ENCODE peak calls at places on chromosome 7, in nine cellular contexts. N is GM12891, I is Peyer's patch, E is stomach, S is HCT116, M is body of pancreas, X is IMR-90, B is adrenal gland, O is tibial nerve. Z is an unnamed sample.

GRCh38 chr7:70238171-70238575 is 639.9 kb downstream of the AUTS2 start:
- DNase-seq in N (peak; percentile 20), I (no peak), E (no peak), S (no peak), M (no peak), X (no peak), B (no peak), O (no peak), Z (no peak)

GRCh38 chr7:110591341-110591740 is 499.6 kb upstream of the LRRN3 start:
- DNase-seq in N (no peak), I (no peak), E (no peak), S (no peak), M (no peak), X (peak; percentile 74), B (no peak), O (no peak), Z (no peak)

GRCh38 chr7:26937306-26937705 is 72.9 kb upstream of the SKAP2 start:
- DNase-seq in N (no peak), I (no peak), E (no peak), S (no peak), M (no peak), X (no peak), B (no peak), O (no peak), Z (no peak)

GRCh38 chr7:74454059-74454947 is 597 bp downstream of the GTF2IRD1 start:
- DNase-seq in N (no peak), I (no peak), E (no peak), S (no peak), M (peak; percentile 36), X (no peak), B (peak; percentile 29), O (no peak), Z (no peak)

GRCh38 chr7:80401708-80402107 is 110.2 kb downstream of the GNAT3 start:
- DNase-seq in N (no peak), I (no peak), E (no peak), S (no peak), M (no peak), X (no peak), B (no peak), O (no peak), Z (no peak)

GRCh38 chr7:15954671-15955354 is 268.3 kb upstream of the MEOX2 start:
- DNase-seq in N (no peak), I (no peak), E (no peak), S (no peak), M (no peak), X (no peak), B (no peak), O (peak; percentile 7), Z (no peak)

GRCh38 chr7:128694742-128695141 is 22.6 kb downstream of the GARIN1A start:
- DNase-seq in N (no peak), I (no peak), E (no peak), S (no peak), M (no peak), X (no peak), B (no peak), O (no peak), Z (no peak)

GRCh38 chr7:48147078-48147591 is 24.1 kb upstream of the ABCA13 start:
- DNase-seq in N (no peak), I (peak; percentile 72), E (no peak), S (no peak), M (no peak), X (no peak), B (no peak), O (no peak), Z (no peak)

GRCh38 chr7:391411-391951 is 101.5 kb downstream of the FOXL3 start:
- DNase-seq in N (no peak), I (peak; percentile 47), E (peak; percentile 19), S (no peak), M (no peak), X (no peak), B (no peak), O (no peak), Z (no peak)

GRCh38 chr7:64869912-64870562 is 33.0 kb upstream of the ZNF273 start:
- DNase-seq in N (no peak), I (no peak), E (peak; percentile 17), S (no peak), M (no peak), X (no peak), B (no peak), O (peak; percentile 2), Z (no peak)

GRCh38 chr7:151023211-151023610 is 1.1 kb downstream of the ATG9B start:
- DNase-seq in N (no peak), I (no peak), E (no peak), S (no peak), M (no peak), X (no peak), B (no peak), O (no peak), Z (no peak)

GRCh38 chr7:129741743-129742213 is 130.3 kb downstream of the NRF1 start:
- DNase-seq in N (no peak), I (no peak), E (no peak), S (no peak), M (no peak), X (no peak), B (no peak), O (no peak), Z (no peak)

GRCh38 chr7:897086-897485 is 20.7 kb downstream of the GET4 start:
- DNase-seq in N (no peak), I (no peak), E (no peak), S (no peak), M (no peak), X (no peak), B (no peak), O (no peak), Z (no peak)

GRCh38 chr7:143391462-143392404 is 10.6 kb downstream of the ZYX start:
- DNase-seq in N (no peak), I (peak; percentile 63), E (peak; percentile 60), S (no peak), M (peak; percentile 55), X (peak; percentile 85), B (no peak), O (peak; percentile 55), Z (no peak)
- TF ChIP-seq POLR2A in N (no peak), I (no peak), E (no peak), S (no peak), M (no peak), X (no peak), B (no peak), O (peak; percentile 22), Z (no peak)

GRCh38 chr7:98091523-98091922 is 15.1 kb upstream of the LMTK2 start:
- DNase-seq in N (no peak), I (no peak), E (no peak), S (no peak), M (no peak), X (no peak), B (no peak), O (no peak), Z (no peak)

GRCh38 chr7:98100088-98100487 is 6.6 kb upstream of the LMTK2 start:
- DNase-seq in N (no peak), I (no peak), E (no peak), S (no peak), M (no peak), X (no peak), B (no peak), O (no peak), Z (no peak)

GRCh38 chr7:98102170-98102569 is 4.5 kb upstream of the LMTK2 start:
- DNase-seq in N (no peak), I (no peak), E (no peak), S (no peak), M (no peak), X (no peak), B (no peak), O (no peak), Z (no peak)

DNA sequence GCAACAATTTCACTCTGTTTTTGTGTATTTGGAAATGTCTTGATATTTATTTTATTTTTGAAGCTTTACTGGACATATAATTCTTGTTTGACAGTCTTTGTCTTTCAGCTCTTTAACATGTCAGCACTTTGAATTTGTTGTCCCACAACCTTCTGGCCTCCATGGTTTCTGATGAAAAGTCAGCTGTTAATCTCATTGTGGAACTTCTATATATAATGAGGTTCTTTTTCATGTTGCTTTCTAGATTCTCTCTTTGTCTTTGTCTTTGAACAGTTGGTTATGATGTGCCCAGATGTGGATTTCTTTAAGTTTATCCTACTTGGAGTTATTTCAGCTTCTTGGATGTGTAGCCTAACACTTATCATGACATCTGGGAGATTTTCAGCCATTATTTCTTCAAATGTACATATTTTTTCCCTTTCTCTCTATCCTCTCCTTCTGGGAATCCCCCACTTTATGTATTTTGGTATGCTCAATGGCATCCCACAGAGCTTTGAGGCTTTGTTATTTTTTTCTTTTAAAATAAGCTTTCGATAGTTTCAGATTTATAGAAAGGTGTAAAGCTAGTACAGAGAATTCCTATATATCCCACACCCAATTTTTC is 9.5 kb upstream of the LMTK2 start:
- DNase-seq in N (no peak), I (no peak), E (no peak), S (peak; percentile 16), M (no peak), X (no peak), B (no peak), O (no peak), Z (no peak)
- TF ChIP-seq POLR2A in N (no peak), I (no peak), E (no peak), S (no peak), M (no peak), X (no peak), B (no peak), O (no peak), Z (no peak)

GRCh38 chr7:29988391-29989256 is 977 bp downstream of the SCRN1 start:
- DNase-seq in N (peak; percentile 38), I (peak; percentile 60), E (peak; percentile 50), S (peak; percentile 67), M (peak; percentile 39), X (peak; percentile 73), B (peak; percentile 31), O (peak; percentile 25), Z (no peak)
- TF ChIP-seq POLR2A in N (peak; percentile 65), I (no peak), E (no peak), S (no peak), M (peak; percentile 20), X (no peak), B (no peak), O (no peak), Z (no peak)

DNA sequence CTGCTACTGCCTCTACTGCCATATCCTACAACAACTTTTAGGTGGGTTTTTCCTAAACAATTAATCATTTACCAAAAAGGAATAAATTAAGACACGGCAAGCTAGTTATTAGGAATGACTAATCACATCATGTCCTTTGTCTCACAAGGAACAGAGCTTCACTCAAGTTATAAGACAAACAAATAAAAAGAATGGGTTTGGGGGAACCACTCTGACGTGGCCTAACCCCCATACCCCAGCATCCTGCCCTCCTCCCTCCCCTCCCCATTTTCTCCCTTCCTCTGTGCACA is 43.2 kb downstream of the DOCK4 start:
- DNase-seq in N (no peak), I (no peak), E (no peak), S (no peak), M (no peak), X (no peak), B (no peak), O (no peak), Z (no peak)
- TF ChIP-seq POLR2A in N (no peak), I (no peak), E (no peak), S (no peak), M (no peak), X (no peak), B (no peak), O (no peak), Z (no peak)